ENCODE peak calls at places on chromosomes 4 and X, in ten cellular contexts. G is lower leg skin, U is GM23338, X is cardiac fibroblast, S is fibroblast of the aortic adventitia, Q is GM13977, H is left lung, B is HFFc6, E is AG10803, D is neural progenitor cell. I is an unnamed sample.

GRCh38 chr4:147409350-147409749 is 71.5 kb upstream of the EDNRA start:
- DNase-seq in G (no peak), U (no peak), X (peak; percentile 85), S (peak; percentile 62), Q (no peak), H (no peak), B (no peak), E (peak; percentile 7), D (no peak), I (no peak)

GRCh38 chrX:119055650-119056049 is 17.1 kb upstream of the CT47C1 start:
- DNase-seq in G (no peak), U (no peak), X (no peak), S (peak; percentile 39), Q (no peak), H (no peak), B (no peak), E (no peak), D (peak; percentile 18), I (no peak)

GRCh38 chr4:118829107-118829506 is 6.8 kb downstream of the SEC24D start:
- DNase-seq in G (no peak), U (no peak), X (no peak), S (no peak), Q (no peak), H (no peak), B (no peak), E (no peak), D (no peak), I (no peak)

GRCh38 chr4:155616112-155616511 is 50.5 kb upstream of the GUCY1A1 start:
- DNase-seq in G (no peak), U (no peak), X (no peak), S (no peak), Q (no peak), H (no peak), B (no peak), E (no peak), D (no peak), I (no peak)

GRCh38 chr4:4524364-4524763 is 17.5 kb downstream of the STX18 start:
- DNase-seq in G (no peak), U (peak; percentile 77), X (no peak), S (no peak), Q (peak; percentile 62), H (no peak), B (no peak), E (no peak), D (peak; percentile 71), I (no peak)

GRCh38 chr4:84573738-84574720 is 8.9 kb upstream of the CDS1 start:
- DNase-seq in G (no peak), U (no peak), X (peak; percentile 63), S (no peak), Q (no peak), H (no peak), B (no peak), E (no peak), D (no peak), I (no peak)

GRCh38 chr4:115433501-115433900 is 320.1 kb upstream of the NDST4 start:
- DNase-seq in G (no peak), U (no peak), X (no peak), S (no peak), Q (no peak), H (no peak), B (no peak), E (no peak), D (no peak), I (no peak)

GRCh38 chrX:7147431-7147977 is at the start of gene STS:
- DNase-seq in G (no peak), U (peak; percentile 29), X (peak; percentile 12), S (peak; percentile 35), Q (peak; percentile 23), H (peak; percentile 83), B (no peak), E (no peak), D (peak; percentile 63), I (no peak)

GRCh38 chr4:37767546-37767945 is 58.9 kb upstream of the PGM2 start:
- DNase-seq in G (peak; percentile 64), U (no peak), X (peak; percentile 75), S (peak; percentile 35), Q (no peak), H (peak; percentile 81), B (peak; percentile 19), E (peak; percentile 3), D (no peak), I (no peak)

GRCh38 chrX:153411988-153412574 is 809 bp downstream of the ZFP92 start:
- DNase-seq in G (no peak), U (no peak), X (no peak), S (no peak), Q (no peak), H (no peak), B (no peak), E (no peak), D (peak; percentile 43), I (no peak)

GRCh38 chrX:17459008-17459407 is 84.0 kb downstream of the NHS start:
- DNase-seq in G (peak; percentile 54), U (no peak), X (peak; percentile 59), S (peak; percentile 93), Q (no peak), H (no peak), B (peak; percentile 9), E (peak; percentile 85), D (no peak), I (no peak)

GRCh38 chr4:156575430-156576073 is 396.0 kb downstream of the PDGFC start:
- DNase-seq in G (no peak), U (peak; percentile 65), X (peak; percentile 62), S (no peak), Q (no peak), H (no peak), B (no peak), E (peak; percentile 78), D (peak; percentile 23), I (no peak)

GRCh38 chr4:11323771-11324170 is 104.9 kb downstream of the HS3ST1 start:
- DNase-seq in G (no peak), U (peak; percentile 27), X (no peak), S (no peak), Q (no peak), H (no peak), B (no peak), E (no peak), D (no peak), I (no peak)

GRCh38 chrX:46573896-46574336 is 351 bp downstream of the CHST7 start:
- DNase-seq in G (peak; percentile 28), U (peak; percentile 77), X (peak; percentile 64), S (no peak), Q (peak; percentile 57), H (no peak), B (no peak), E (peak; percentile 44), D (peak; percentile 72), I (no peak)

GRCh38 chrX:132532097-132532496 is 43.3 kb upstream of the MBNL3 start:
- DNase-seq in G (no peak), U (no peak), X (no peak), S (no peak), Q (no peak), H (no peak), B (no peak), E (no peak), D (no peak), I (no peak)

GRCh38 chr4:147578057-147578476 is 39.1 kb upstream of the TMEM184C start:
- DNase-seq in G (no peak), U (no peak), X (peak; percentile 97), S (peak; percentile 83), Q (no peak), H (no peak), B (peak; percentile 93), E (peak; percentile 83), D (no peak), I (no peak)

GRCh38 chrX:111338095-111338698 is 67.9 kb upstream of the CAPN6 start:
- DNase-seq in G (no peak), U (no peak), X (no peak), S (no peak), Q (no peak), H (no peak), B (no peak), E (no peak), D (no peak), I (no peak)

GRCh38 chrX:70439016-70439415 is 5.6 kb upstream of the DLG3 start:
- DNase-seq in G (no peak), U (no peak), X (peak; percentile 53), S (peak; percentile 43), Q (no peak), H (no peak), B (no peak), E (no peak), D (no peak), I (no peak)

GRCh38 chrX:83845397-83845796 is 15.5 kb upstream of the CYLC1 start:
- DNase-seq in G (no peak), U (peak; percentile 40), X (peak; percentile 38), S (peak; percentile 23), Q (peak; percentile 40), H (no peak), B (no peak), E (peak; percentile 14), D (peak; percentile 53), I (no peak)

GRCh38 chr4:6763330-6763851 is 19.1 kb upstream of the KIAA0232 start:
- DNase-seq in G (no peak), U (peak; percentile 34), X (no peak), S (no peak), Q (no peak), H (no peak), B (no peak), E (no peak), D (no peak), I (no peak)
- TF ChIP-seq CTCF in G (no peak), U (no peak), X (peak; percentile 15), S (no peak), Q (no peak), H (no peak), B (no peak), E (peak; percentile 24), D (no peak), I (no peak)

DNA sequence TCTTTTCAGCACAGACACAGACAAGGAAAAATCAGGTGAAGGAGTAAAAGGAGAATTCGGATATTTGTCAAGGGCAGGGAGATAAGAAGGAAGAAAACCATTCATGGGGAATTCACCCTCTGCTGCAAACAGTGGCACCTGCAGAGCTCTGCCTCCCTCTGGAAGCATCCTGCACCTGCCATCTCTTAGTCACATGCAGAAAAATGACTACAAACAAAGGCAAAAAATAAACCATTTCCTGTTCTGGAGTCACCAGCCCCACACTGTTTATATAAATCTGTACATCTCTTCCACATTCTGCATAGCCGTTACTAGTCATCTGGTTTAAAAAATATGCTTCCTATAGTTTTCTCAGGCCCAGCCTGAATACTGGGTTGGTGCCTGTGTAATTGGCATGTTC is 205.3 kb downstream of the ARAP2 start:
- DNase-seq in G (no peak), U (peak; percentile 42), X (no peak), S (no peak), Q (no peak), H (no peak), B (no peak), E (no peak), D (no peak), I (no peak)
- TF ChIP-seq CTCF in G (no peak), U (peak; percentile 22), X (no peak), S (no peak), Q (no peak), H (no peak), B (no peak), E (no peak), D (no peak), I (no peak)

GRCh38 chr4:73142995-73143547 is 73.6 kb upstream of the COX18 start:
- DNase-seq in G (no peak), U (no peak), X (peak; percentile 13), S (no peak), Q (no peak), H (no peak), B (no peak), E (no peak), D (no peak), I (no peak)
- TF ChIP-seq CTCF in G (no peak), U (peak; percentile 54), X (peak; percentile 16), S (peak; percentile 19), Q (peak; percentile 14), H (no peak), B (peak; percentile 71), E (no peak), D (peak; percentile 44), I (no peak)

GRCh38 chr4:67723949-67724348 is 23.0 kb upstream of the UBA6 start:
- DNase-seq in G (no peak), U (peak; percentile 78), X (no peak), S (no peak), Q (no peak), H (peak; percentile 65), B (no peak), E (peak; percentile 20), D (peak; percentile 25), I (no peak)
- TF ChIP-seq CTCF in G (no peak), U (peak; percentile 74), X (no peak), S (no peak), Q (no peak), H (no peak), B (peak; percentile 31), E (peak; percentile 37), D (peak; percentile 33), I (no peak)